ENCODE peak calls at places on chromosome 11, in eight cellular contexts. One of them, this sample, is unnamed.

GRCh38 chr11:2540521-2541320 is 95.9 kb downstream of the KCNQ1 start:
- DNase-seq in epithelial cell of esophagus: no peak
- DNase-seq in BJ: no peak
- DNase-seq in prostate gland: no peak
- DNase-seq in CD4-positive, alpha-beta memory T cell: no peak
- DNase-seq in GM12865: no peak
- DNase-seq in adipocyte: no peak
- DNase-seq in choroid plexus epithelial cell: no peak
- DNase-seq in this sample: no peak

GRCh38 chr11:47566166-47566546 is 757 bp downstream of the PTPMT1 start:
- DNase-seq in adipocyte: no peak
- DNase-seq in prostate gland: no peak
- DNase-seq in CD4-positive, alpha-beta memory T cell: no peak
- DNase-seq in GM12865: peak; percentile 32
- DNase-seq in epithelial cell of esophagus: peak; percentile 40
- DNase-seq in choroid plexus epithelial cell: no peak
- DNase-seq in BJ: no peak
- DNase-seq in this sample: no peak

GRCh38 chr11:17696741-17697140 is 22.6 kb upstream of the MYOD1 start:
- DNase-seq in CD4-positive, alpha-beta memory T cell: no peak
- DNase-seq in epithelial cell of esophagus: no peak
- DNase-seq in adipocyte: no peak
- DNase-seq in GM12865: no peak
- DNase-seq in prostate gland: no peak
- DNase-seq in BJ: no peak
- DNase-seq in choroid plexus epithelial cell: no peak
- DNase-seq in this sample: no peak

GRCh38 chr11:94196363-94196762 is 67.7 kb downstream of the PANX1 start:
- DNase-seq in epithelial cell of esophagus: no peak
- DNase-seq in choroid plexus epithelial cell: no peak
- DNase-seq in CD4-positive, alpha-beta memory T cell: no peak
- DNase-seq in prostate gland: no peak
- DNase-seq in adipocyte: no peak
- DNase-seq in GM12865: no peak
- DNase-seq in BJ: no peak
- DNase-seq in this sample: no peak

GRCh38 chr11:21761000-21761399 is 431.9 kb upstream of the ANO5 start:
- DNase-seq in CD4-positive, alpha-beta memory T cell: no peak
- DNase-seq in choroid plexus epithelial cell: no peak
- DNase-seq in prostate gland: no peak
- DNase-seq in GM12865: no peak
- DNase-seq in BJ: no peak
- DNase-seq in adipocyte: no peak
- DNase-seq in epithelial cell of esophagus: no peak
- DNase-seq in this sample: no peak

GRCh38 chr11:125772834-125773505 is 5.7 kb downstream of the PATE2 start:
- DNase-seq in GM12865: no peak
- DNase-seq in adipocyte: peak; percentile 21
- DNase-seq in CD4-positive, alpha-beta memory T cell: no peak
- DNase-seq in BJ: peak; percentile 66
- DNase-seq in epithelial cell of esophagus: peak; percentile 21
- DNase-seq in prostate gland: no peak
- DNase-seq in choroid plexus epithelial cell: peak; percentile 60
- DNase-seq in this sample: no peak

GRCh38 chr11:65329944-65330403 is 3.7 kb upstream of the DPF2 start:
- DNase-seq in epithelial cell of esophagus: peak; percentile 93
- DNase-seq in BJ: no peak
- DNase-seq in adipocyte: peak; percentile 99
- DNase-seq in GM12865: peak; percentile 92
- DNase-seq in CD4-positive, alpha-beta memory T cell: peak; percentile 76
- DNase-seq in prostate gland: peak; percentile 95
- DNase-seq in choroid plexus epithelial cell: peak; percentile 97
- DNase-seq in this sample: peak; percentile 89

GRCh38 chr11:86041975-86042378 is 26.9 kb downstream of the PICALM start:
- DNase-seq in GM12865: peak; percentile 88
- DNase-seq in epithelial cell of esophagus: peak; percentile 87
- DNase-seq in choroid plexus epithelial cell: peak; percentile 96
- DNase-seq in prostate gland: peak; percentile 84
- DNase-seq in BJ: peak; percentile 60
- DNase-seq in adipocyte: peak; percentile 96
- DNase-seq in CD4-positive, alpha-beta memory T cell: peak; percentile 75
- DNase-seq in this sample: peak; percentile 83

GRCh38 chr11:61654397-61654829 is 25.8 kb upstream of the DAGLA start:
- DNase-seq in GM12865: no peak
- DNase-seq in choroid plexus epithelial cell: no peak
- DNase-seq in CD4-positive, alpha-beta memory T cell: no peak
- DNase-seq in epithelial cell of esophagus: no peak
- DNase-seq in adipocyte: no peak
- DNase-seq in prostate gland: no peak
- DNase-seq in BJ: no peak
- DNase-seq in this sample: no peak

GRCh38 chr11:47177846-47178245 is 1.2 kb upstream of the ARFGAP2 start:
- DNase-seq in GM12865: no peak
- DNase-seq in epithelial cell of esophagus: no peak
- DNase-seq in choroid plexus epithelial cell: no peak
- DNase-seq in CD4-positive, alpha-beta memory T cell: no peak
- DNase-seq in prostate gland: no peak
- DNase-seq in BJ: no peak
- DNase-seq in adipocyte: no peak
- DNase-seq in this sample: no peak

GRCh38 chr11:125224391-125225015 is 60.0 kb downstream of the PKNOX2 start:
- DNase-seq in BJ: no peak
- DNase-seq in prostate gland: no peak
- DNase-seq in choroid plexus epithelial cell: peak; percentile 65
- DNase-seq in adipocyte: peak; percentile 64
- DNase-seq in epithelial cell of esophagus: peak; percentile 27
- DNase-seq in CD4-positive, alpha-beta memory T cell: no peak
- DNase-seq in GM12865: no peak
- DNase-seq in this sample: no peak

GRCh38 chr11:57515332-57516060 is at the start of gene SLC43A1:
- DNase-seq in BJ: no peak
- DNase-seq in choroid plexus epithelial cell: peak; percentile 67
- DNase-seq in CD4-positive, alpha-beta memory T cell: no peak
- DNase-seq in prostate gland: peak; percentile 35
- DNase-seq in epithelial cell of esophagus: peak; percentile 27
- DNase-seq in GM12865: peak; percentile 64
- DNase-seq in adipocyte: peak; percentile 76
- DNase-seq in this sample: no peak

GRCh38 chr11:65558002-65558784 is at the start of gene LTBP3:
- DNase-seq in GM12865: no peak
- DNase-seq in BJ: no peak
- DNase-seq in prostate gland: peak; percentile 70
- DNase-seq in choroid plexus epithelial cell: peak; percentile 88
- DNase-seq in adipocyte: peak; percentile 91
- DNase-seq in epithelial cell of esophagus: no peak
- DNase-seq in CD4-positive, alpha-beta memory T cell: no peak
- DNase-seq in this sample: no peak

GRCh38 chr11:73158356-73159051 is 16.4 kb upstream of the FCHSD2 start:
- DNase-seq in GM12865: no peak
- DNase-seq in adipocyte: peak; percentile 73
- DNase-seq in prostate gland: no peak
- DNase-seq in CD4-positive, alpha-beta memory T cell: no peak
- DNase-seq in choroid plexus epithelial cell: peak; percentile 89
- DNase-seq in epithelial cell of esophagus: no peak
- DNase-seq in BJ: no peak
- DNase-seq in this sample: no peak
- H3K4me3 ChIP-seq in GM12865: peak overlapping the region; percentile 59
- H3K4me3 ChIP-seq in adipocyte: no peak overlapping the region
- H3K4me3 ChIP-seq in prostate gland: no peak overlapping the region
- H3K4me3 ChIP-seq in CD4-positive, alpha-beta memory T cell: no peak overlapping the region
- H3K4me3 ChIP-seq in choroid plexus epithelial cell: no peak overlapping the region
- H3K4me3 ChIP-seq in epithelial cell of esophagus: no peak overlapping the region
- H3K4me3 ChIP-seq in BJ: no peak overlapping the region
- H3K4me3 ChIP-seq in this sample: no peak overlapping the region

DNA sequence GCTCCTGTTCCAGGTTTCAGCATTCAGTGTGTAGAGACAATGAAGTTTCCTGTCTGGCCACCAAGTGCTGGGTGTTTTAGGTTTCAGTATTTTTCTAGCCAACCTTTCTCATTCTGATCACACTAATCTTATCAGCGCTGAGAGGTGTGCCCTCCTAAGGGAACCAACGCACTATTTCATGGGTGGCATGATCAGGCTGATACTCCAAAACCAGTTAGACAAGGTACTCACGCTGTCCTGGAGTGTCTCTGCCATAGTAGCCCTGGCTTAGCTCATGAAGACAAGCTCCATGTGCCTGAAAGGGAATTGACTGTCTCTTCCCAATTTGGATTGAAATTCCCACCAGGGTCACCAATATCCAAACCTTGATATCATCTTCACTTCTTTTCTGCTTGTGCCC is 8.0 kb upstream of the RAB38 start:
- DNase-seq in BJ: no peak
- DNase-seq in GM12865: no peak
- DNase-seq in adipocyte: no peak
- DNase-seq in choroid plexus epithelial cell: no peak
- DNase-seq in epithelial cell of esophagus: peak; percentile 91
- DNase-seq in prostate gland: no peak
- DNase-seq in CD4-positive, alpha-beta memory T cell: no peak
- DNase-seq in this sample: no peak
- H3K4me3 ChIP-seq in BJ: no peak overlapping the region
- H3K4me3 ChIP-seq in GM12865: no peak overlapping the region
- H3K4me3 ChIP-seq in adipocyte: no peak overlapping the region
- H3K4me3 ChIP-seq in choroid plexus epithelial cell: no peak overlapping the region
- H3K4me3 ChIP-seq in epithelial cell of esophagus: no peak overlapping the region
- H3K4me3 ChIP-seq in prostate gland: no peak overlapping the region
- H3K4me3 ChIP-seq in CD4-positive, alpha-beta memory T cell: no peak overlapping the region
- H3K4me3 ChIP-seq in this sample: no peak overlapping the region

GRCh38 chr11:130452171-130452570 is 3.7 kb downstream of the ADAMTS15 start:
- DNase-seq in CD4-positive, alpha-beta memory T cell: no peak
- DNase-seq in GM12865: no peak
- DNase-seq in adipocyte: peak; percentile 34
- DNase-seq in choroid plexus epithelial cell: no peak
- DNase-seq in epithelial cell of esophagus: no peak
- DNase-seq in BJ: no peak
- DNase-seq in prostate gland: no peak
- DNase-seq in this sample: no peak
- H3K4me3 ChIP-seq in CD4-positive, alpha-beta memory T cell: no peak overlapping the region
- H3K4me3 ChIP-seq in GM12865: no peak overlapping the region
- H3K4me3 ChIP-seq in adipocyte: peak overlapping the region; percentile 87
- H3K4me3 ChIP-seq in choroid plexus epithelial cell: no peak overlapping the region
- H3K4me3 ChIP-seq in epithelial cell of esophagus: no peak overlapping the region
- H3K4me3 ChIP-seq in BJ: no peak overlapping the region
- H3K4me3 ChIP-seq in prostate gland: no peak overlapping the region
- H3K4me3 ChIP-seq in this sample: no peak overlapping the region

GRCh38 chr11:1509626-1510255 is 23.2 kb upstream of the MOB2 start:
- DNase-seq in adipocyte: no peak
- DNase-seq in epithelial cell of esophagus: no peak
- DNase-seq in CD4-positive, alpha-beta memory T cell: no peak
- DNase-seq in choroid plexus epithelial cell: peak; percentile 16
- DNase-seq in GM12865: no peak
- DNase-seq in BJ: no peak
- DNase-seq in prostate gland: no peak
- DNase-seq in this sample: no peak

GRCh38 chr11:1506981-1507380 is 20.4 kb upstream of the MOB2 start:
- DNase-seq in CD4-positive, alpha-beta memory T cell: no peak
- DNase-seq in epithelial cell of esophagus: no peak
- DNase-seq in choroid plexus epithelial cell: no peak
- DNase-seq in BJ: no peak
- DNase-seq in GM12865: no peak
- DNase-seq in prostate gland: no peak
- DNase-seq in adipocyte: no peak
- DNase-seq in this sample: no peak

GRCh38 chr11:1508986-1509385 is 22.4 kb upstream of the MOB2 start:
- DNase-seq in CD4-positive, alpha-beta memory T cell: no peak
- DNase-seq in BJ: no peak
- DNase-seq in adipocyte: no peak
- DNase-seq in choroid plexus epithelial cell: no peak
- DNase-seq in epithelial cell of esophagus: no peak
- DNase-seq in prostate gland: no peak
- DNase-seq in GM12865: no peak
- DNase-seq in this sample: no peak

GRCh38 chr11:1507381-1508140 is 21.0 kb upstream of the MOB2 start:
- DNase-seq in CD4-positive, alpha-beta memory T cell: no peak
- DNase-seq in prostate gland: no peak
- DNase-seq in adipocyte: no peak
- DNase-seq in choroid plexus epithelial cell: no peak
- DNase-seq in epithelial cell of esophagus: no peak
- DNase-seq in GM12865: no peak
- DNase-seq in BJ: no peak
- DNase-seq in this sample: no peak

GRCh38 chr11:1508491-1508891 is 21.9 kb upstream of the MOB2 start:
- DNase-seq in CD4-positive, alpha-beta memory T cell: no peak
- DNase-seq in prostate gland: no peak
- DNase-seq in epithelial cell of esophagus: no peak
- DNase-seq in choroid plexus epithelial cell: no peak
- DNase-seq in GM12865: no peak
- DNase-seq in BJ: no peak
- DNase-seq in adipocyte: no peak
- DNase-seq in this sample: no peak
- H3K4me3 ChIP-seq in CD4-positive, alpha-beta memory T cell: no peak overlapping the region
- H3K4me3 ChIP-seq in prostate gland: no peak overlapping the region
- H3K4me3 ChIP-seq in epithelial cell of esophagus: no peak overlapping the region
- H3K4me3 ChIP-seq in choroid plexus epithelial cell: no peak overlapping the region
- H3K4me3 ChIP-seq in GM12865: no peak overlapping the region
- H3K4me3 ChIP-seq in BJ: no peak overlapping the region
- H3K4me3 ChIP-seq in adipocyte: no peak overlapping the region
- H3K4me3 ChIP-seq in this sample: no peak overlapping the region

GRCh38 chr11:110077866-110078325 is 15.3 kb upstream of the ZC3H12C start:
- DNase-seq in prostate gland: no peak
- DNase-seq in CD4-positive, alpha-beta memory T cell: no peak
- DNase-seq in GM12865: peak; percentile 85
- DNase-seq in adipocyte: peak; percentile 45
- DNase-seq in epithelial cell of esophagus: peak; percentile 89
- DNase-seq in BJ: no peak
- DNase-seq in choroid plexus epithelial cell: peak; percentile 54
- DNase-seq in this sample: no peak
- H3K4me3 ChIP-seq in prostate gland: no peak overlapping the region
- H3K4me3 ChIP-seq in CD4-positive, alpha-beta memory T cell: no peak overlapping the region
- H3K4me3 ChIP-seq in GM12865: no peak overlapping the region
- H3K4me3 ChIP-seq in adipocyte: no peak overlapping the region
- H3K4me3 ChIP-seq in epithelial cell of esophagus: no peak overlapping the region
- H3K4me3 ChIP-seq in BJ: no peak overlapping the region
- H3K4me3 ChIP-seq in choroid plexus epithelial cell: no peak overlapping the region
- H3K4me3 ChIP-seq in this sample: no peak overlapping the region

GRCh38 chr11:15969281-15969680 is 387.1 kb downstream of the SOX6 start:
- DNase-seq in GM12865: peak; percentile 70
- DNase-seq in choroid plexus epithelial cell: peak; percentile 91
- DNase-seq in prostate gland: peak; percentile 56
- DNase-seq in CD4-positive, alpha-beta memory T cell: no peak
- DNase-seq in adipocyte: peak; percentile 88
- DNase-seq in BJ: no peak
- DNase-seq in epithelial cell of esophagus: peak; percentile 93
- DNase-seq in this sample: no peak
- H3K4me3 ChIP-seq in GM12865: peak overlapping the region; percentile 14
- H3K4me3 ChIP-seq in choroid plexus epithelial cell: no peak overlapping the region
- H3K4me3 ChIP-seq in prostate gland: no peak overlapping the region
- H3K4me3 ChIP-seq in CD4-positive, alpha-beta memory T cell: no peak overlapping the region
- H3K4me3 ChIP-seq in adipocyte: peak overlapping the region; percentile 76
- H3K4me3 ChIP-seq in BJ: peak overlapping the region; percentile 7
- H3K4me3 ChIP-seq in epithelial cell of esophagus: no peak overlapping the region
- H3K4me3 ChIP-seq in this sample: no peak overlapping the region